ENCODE peak calls at places on chromosome 15, in six cellular contexts. One of them, this sample, is unnamed. For H3K36me3, the result is how much of the 10 kb centered on the place peaks cover.

GRCh38 chr15:78822514-78822913 is 11.2 kb upstream of the ADAMTS7 start:
- DNase-seq in transverse colon: no peak
- DNase-seq in tibial nerve: no peak
- DNase-seq in spleen: no peak
- DNase-seq in ovary: no peak
- DNase-seq in uterus: no peak
- DNase-seq in this sample: no peak

GRCh38 chr15:97615114-97615513 is 345.4 kb upstream of the ARRDC4 start:
- DNase-seq in spleen: no peak
- DNase-seq in ovary: no peak
- DNase-seq in uterus: no peak
- DNase-seq in transverse colon: no peak
- DNase-seq in tibial nerve: no peak
- DNase-seq in this sample: no peak

GRCh38 chr15:65289261-65289854 is 2.7 kb upstream of the PARP16 start:
- DNase-seq in spleen: no peak
- DNase-seq in uterus: no peak
- DNase-seq in tibial nerve: no peak
- DNase-seq in transverse colon: no peak
- DNase-seq in ovary: no peak
- DNase-seq in this sample: no peak

GRCh38 chr15:67095834-67096366 is 30.5 kb downstream of the SMAD3 start:
- DNase-seq in uterus: no peak
- DNase-seq in ovary: no peak
- DNase-seq in transverse colon: no peak
- DNase-seq in tibial nerve: no peak
- DNase-seq in spleen: no peak
- DNase-seq in this sample: no peak

GRCh38 chr15:90862964-90863721 is 5.2 kb upstream of the FURIN start:
- DNase-seq in uterus: no peak
- DNase-seq in ovary: no peak
- DNase-seq in spleen: peak
- DNase-seq in transverse colon: no peak
- DNase-seq in tibial nerve: no peak
- DNase-seq in this sample: peak

GRCh38 chr15:90264649-90265048 is 823 bp upstream of the NGRN start:
- DNase-seq in ovary: no peak
- DNase-seq in transverse colon: peak
- DNase-seq in spleen: peak
- DNase-seq in tibial nerve: no peak
- DNase-seq in uterus: no peak
- DNase-seq in this sample: no peak

GRCh38 chr15:89837134-89837829 is 22.6 kb upstream of the ANPEP start:
- DNase-seq in ovary: no peak
- DNase-seq in transverse colon: no peak
- DNase-seq in tibial nerve: no peak
- DNase-seq in uterus: no peak
- DNase-seq in spleen: no peak
- DNase-seq in this sample: no peak

GRCh38 chr15:67033521-67033920 is 31.9 kb upstream of the SMAD3 start:
- DNase-seq in transverse colon: peak
- DNase-seq in tibial nerve: no peak
- DNase-seq in spleen: peak
- DNase-seq in ovary: no peak
- DNase-seq in uterus: no peak
- DNase-seq in this sample: peak

GRCh38 chr15:94882071-94882712 is 650.8 kb downstream of the MCTP2 start:
- DNase-seq in ovary: no peak
- DNase-seq in transverse colon: no peak
- DNase-seq in uterus: no peak
- DNase-seq in spleen: no peak
- DNase-seq in tibial nerve: no peak
- DNase-seq in this sample: no peak

GRCh38 chr15:99324082-99324620 is 72.9 kb downstream of the LRRC28 start:
- DNase-seq in tibial nerve: no peak
- DNase-seq in transverse colon: no peak
- DNase-seq in uterus: no peak
- DNase-seq in spleen: no peak
- DNase-seq in ovary: no peak
- DNase-seq in this sample: no peak

GRCh38 chr15:70563561-70564095 is 199.7 kb downstream of the UACA start:
- DNase-seq in ovary: no peak
- DNase-seq in transverse colon: no peak
- DNase-seq in tibial nerve: no peak
- DNase-seq in spleen: no peak
- DNase-seq in uterus: no peak
- DNase-seq in this sample: no peak

GRCh38 chr15:87755226-87755625 is 501.3 kb downstream of the NTRK3 start:
- DNase-seq in uterus: no peak
- DNase-seq in spleen: no peak
- DNase-seq in transverse colon: no peak
- DNase-seq in tibial nerve: no peak
- DNase-seq in ovary: no peak
- DNase-seq in this sample: no peak

GRCh38 chr15:58771621-58772235 is 626 bp downstream of the MINDY2 start:
- DNase-seq in transverse colon: peak
- DNase-seq in spleen: peak
- DNase-seq in uterus: peak
- DNase-seq in tibial nerve: no peak
- DNase-seq in ovary: peak
- DNase-seq in this sample: peak

GRCh38 chr15:33226559-33227181 is 32.2 kb upstream of the FMN1 start:
- DNase-seq in spleen: no peak
- DNase-seq in uterus: peak
- DNase-seq in transverse colon: peak
- DNase-seq in ovary: no peak
- DNase-seq in tibial nerve: no peak
- DNase-seq in this sample: peak

GRCh38 chr15:51727141-51727897 is 10.1 kb downstream of the LYSMD2 start:
- DNase-seq in ovary: no peak
- DNase-seq in spleen: no peak
- DNase-seq in uterus: no peak
- DNase-seq in tibial nerve: no peak
- DNase-seq in transverse colon: no peak
- DNase-seq in this sample: no peak

GRCh38 chr15:72184165-72184811 is 13.3 kb downstream of the GRAMD2A start:
- DNase-seq in uterus: no peak
- DNase-seq in tibial nerve: no peak
- DNase-seq in spleen: peak
- DNase-seq in transverse colon: peak
- DNase-seq in ovary: no peak
- DNase-seq in this sample: peak

GRCh38 chr15:35397027-35397426 is 148.9 kb downstream of the DPH6 start:
- DNase-seq in tibial nerve: no peak
- DNase-seq in transverse colon: no peak
- DNase-seq in ovary: no peak
- DNase-seq in spleen: no peak
- DNase-seq in uterus: no peak
- DNase-seq in this sample: no peak

GRCh38 chr15:72334842-72335241 is 14.9 kb upstream of the CELF6 start:
- DNase-seq in transverse colon: no peak
- DNase-seq in uterus: no peak
- DNase-seq in ovary: no peak
- DNase-seq in tibial nerve: no peak
- DNase-seq in spleen: no peak
- DNase-seq in this sample: no peak

GRCh38 chr15:25408929-25409328 is 29.9 kb downstream of the UBE3A start:
- DNase-seq in ovary: no peak
- DNase-seq in transverse colon: peak
- DNase-seq in spleen: no peak
- DNase-seq in uterus: no peak
- DNase-seq in tibial nerve: no peak
- DNase-seq in this sample: no peak

GRCh38 chr15:75025102-75025501 is 1.7 kb downstream of the PPCDC start:
- DNase-seq in uterus: no peak
- DNase-seq in transverse colon: no peak
- DNase-seq in tibial nerve: no peak
- DNase-seq in spleen: no peak
- DNase-seq in ovary: no peak
- DNase-seq in this sample: no peak

GRCh38 chr15:59611277-59612260 is at the start of gene GCNT3:
- DNase-seq in transverse colon: peak
- DNase-seq in uterus: no peak
- DNase-seq in ovary: no peak
- DNase-seq in tibial nerve: no peak
- DNase-seq in spleen: no peak
- DNase-seq in this sample: no peak

GRCh38 chr15:61041886-61042285 is 187.2 kb downstream of the RORA start:
- DNase-seq in transverse colon: no peak
- DNase-seq in tibial nerve: no peak
- DNase-seq in uterus: no peak
- DNase-seq in ovary: no peak
- DNase-seq in spleen: no peak
- DNase-seq in this sample: no peak

GRCh38 chr15:26391556-26392229 is 381.2 kb downstream of the GABRB3 start:
- DNase-seq in ovary: no peak
- DNase-seq in uterus: no peak
- DNase-seq in spleen: no peak
- DNase-seq in tibial nerve: no peak
- DNase-seq in transverse colon: no peak
- DNase-seq in this sample: no peak

GRCh38 chr15:66269326-66270090 is 16.0 kb upstream of the MEGF11 start:
- DNase-seq in transverse colon: peak
- DNase-seq in tibial nerve: no peak
- DNase-seq in ovary: no peak
- DNase-seq in uterus: no peak
- DNase-seq in spleen: no peak
- DNase-seq in this sample: no peak

GRCh38 chr15:91947370-91947769 is 93.9 kb downstream of the SLCO3A1 start:
- DNase-seq in tibial nerve: no peak
- DNase-seq in ovary: no peak
- DNase-seq in spleen: no peak
- DNase-seq in uterus: no peak
- DNase-seq in transverse colon: no peak
- DNase-seq in this sample: no peak

GRCh38 chr15:41827290-41827879 is 507 bp upstream of the JMJD7 start:
- DNase-seq in uterus: no peak
- DNase-seq in ovary: no peak
- DNase-seq in tibial nerve: no peak
- DNase-seq in transverse colon: peak
- DNase-seq in spleen: no peak
- DNase-seq in this sample: peak

GRCh38 chr15:41828747-41829270 is 917 bp downstream of the JMJD7 start:
- DNase-seq in transverse colon: no peak
- DNase-seq in spleen: no peak
- DNase-seq in tibial nerve: no peak
- DNase-seq in uterus: no peak
- DNase-seq in ovary: no peak
- DNase-seq in this sample: no peak

GRCh38 chr15:41825572-41826535 is 2.0 kb upstream of the JMJD7 start:
- DNase-seq in uterus: no peak
- DNase-seq in transverse colon: no peak
- DNase-seq in spleen: no peak
- DNase-seq in ovary: no peak
- DNase-seq in tibial nerve: no peak
- DNase-seq in this sample: peak

GRCh38 chr15:41829959-41830646 is 2.2 kb downstream of the JMJD7 start:
- DNase-seq in tibial nerve: no peak
- DNase-seq in uterus: peak
- DNase-seq in ovary: no peak
- DNase-seq in spleen: no peak
- DNase-seq in transverse colon: no peak
- DNase-seq in this sample: no peak

DNA sequence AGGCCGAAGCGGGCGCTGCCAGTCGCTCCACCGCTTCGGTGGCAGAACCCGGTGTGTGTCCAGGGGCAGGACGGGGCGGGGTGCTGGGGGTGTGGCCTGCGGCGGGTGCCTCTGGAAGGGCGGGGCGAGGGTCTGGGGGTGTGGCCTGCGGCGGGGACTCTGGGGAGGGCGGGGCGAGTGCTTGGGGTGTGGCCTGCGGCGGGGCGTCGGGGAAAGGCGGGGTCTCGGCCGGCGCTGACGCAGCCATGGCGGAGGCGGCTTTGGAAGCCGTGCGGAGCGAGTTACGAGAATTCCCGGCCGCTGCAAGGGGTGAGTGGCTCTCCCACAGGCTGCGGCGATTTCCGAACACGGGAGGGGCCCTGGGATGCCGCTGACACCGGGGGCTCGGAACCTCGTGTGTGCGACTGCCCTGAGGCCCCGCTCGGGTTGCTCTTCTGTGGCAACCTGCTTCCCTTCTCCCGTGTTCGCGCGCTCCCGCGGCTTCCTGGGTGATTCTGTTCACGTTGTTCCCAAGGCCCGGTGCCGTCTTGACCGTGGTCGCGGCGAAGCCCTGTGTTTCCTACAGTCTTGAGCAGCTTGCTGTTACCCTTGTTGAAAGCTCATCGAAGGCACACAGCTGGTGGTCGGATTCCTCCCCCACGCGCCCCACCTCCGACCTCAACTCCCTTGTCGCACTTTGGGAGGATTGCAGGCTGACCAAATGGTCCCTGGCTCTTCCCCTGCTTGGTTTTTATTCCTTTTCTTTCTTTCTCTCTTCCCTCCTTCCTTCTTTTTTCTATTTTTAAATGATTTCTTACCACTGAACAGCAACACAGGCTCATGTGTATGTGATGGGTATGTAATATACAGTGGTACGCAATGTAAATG is at the start of gene JMJD7:
- DNase-seq in tibial nerve: peak
- DNase-seq in transverse colon: peak
- DNase-seq in uterus: peak
- DNase-seq in spleen: peak
- DNase-seq in ovary: peak
- DNase-seq in this sample: peak
- TF ChIP-seq POLR2A in tibial nerve: peak
- TF ChIP-seq POLR2A in transverse colon: peak
- TF ChIP-seq POLR2A in uterus: peak
- TF ChIP-seq POLR2A in spleen: peak
- TF ChIP-seq POLR2A in ovary: peak
- TF ChIP-seq POLR2A in this sample: peak

DNA sequence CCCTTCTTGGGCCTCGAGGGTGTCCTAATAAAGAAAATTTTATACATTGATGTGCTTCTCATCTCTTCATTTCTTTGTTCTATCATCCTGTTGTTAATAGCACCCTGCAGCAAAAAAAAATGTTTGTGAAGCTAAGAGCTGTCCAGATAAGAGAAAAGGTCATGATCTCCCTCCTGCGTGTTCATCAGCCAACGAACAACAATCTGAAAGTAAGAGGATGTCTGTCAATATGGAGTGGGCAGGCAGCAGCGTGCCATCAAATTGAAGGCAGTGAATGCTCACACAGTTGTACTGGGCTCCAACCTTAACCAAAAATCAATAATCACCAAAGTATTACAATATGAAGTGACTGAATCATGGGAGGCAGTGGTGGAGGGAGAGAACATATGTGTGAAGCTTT is 418.6 kb upstream of the ONECUT1 start:
- DNase-seq in uterus: no peak
- DNase-seq in spleen: no peak
- DNase-seq in tibial nerve: no peak
- DNase-seq in transverse colon: no peak
- DNase-seq in ovary: no peak
- DNase-seq in this sample: no peak
- H3K27ac ChIP-seq in uterus: no peak
- H3K27ac ChIP-seq in spleen: no peak
- H3K27ac ChIP-seq in tibial nerve: peak
- H3K27ac ChIP-seq in transverse colon: no peak
- H3K27ac ChIP-seq in ovary: no peak
- H3K27ac ChIP-seq in this sample: no peak

GRCh38 chr15:64146041-64146440 is 5.5 kb upstream of the SNX22 start:
- DNase-seq in uterus: no peak
- DNase-seq in spleen: no peak
- DNase-seq in ovary: no peak
- DNase-seq in tibial nerve: no peak
- DNase-seq in transverse colon: no peak
- DNase-seq in this sample: peak
- H3K36me3 ChIP-seq in uterus: under half
- H3K36me3 ChIP-seq in spleen: half or more
- H3K36me3 ChIP-seq in ovary: under half
- H3K36me3 ChIP-seq in tibial nerve: under half
- H3K36me3 ChIP-seq in transverse colon: under half
- H3K36me3 ChIP-seq in this sample: under half

GRCh38 chr15:92984161-92984560 is 84.0 kb downstream of the CHD2 start:
- DNase-seq in spleen: no peak
- DNase-seq in tibial nerve: no peak
- DNase-seq in uterus: no peak
- DNase-seq in ovary: no peak
- DNase-seq in transverse colon: no peak
- DNase-seq in this sample: no peak
- TF ChIP-seq POLR2A in spleen: no peak
- TF ChIP-seq POLR2A in tibial nerve: no peak
- TF ChIP-seq POLR2A in uterus: no peak
- TF ChIP-seq POLR2A in ovary: no peak
- TF ChIP-seq POLR2A in transverse colon: no peak
- TF ChIP-seq POLR2A in this sample: no peak

This sample was measured in thyroid gland.